ENCODE peak calls at places on chromosomes 11 and 22, in eight cellular contexts. U is cardiac muscle cell; Z is IMR-90; X is Caco-2; V is WERI-Rb-1; D is ovary; O is CD8-positive, alpha-beta T cell; G is endodermal cell. I is an unnamed sample.

GRCh38 chr11:77140231-77140959 is 12.3 kb downstream of the MYO7A start:
- DNase-seq in U (peak; percentile 92), Z (peak; percentile 47), X (no peak), V (peak; percentile 54), D (peak; percentile 87), O (no peak), G (peak; percentile 87), I (peak; percentile 63)

GRCh38 chr11:7571640-7572000 is 57.8 kb downstream of the PPFIBP2 start:
- DNase-seq in U (peak; percentile 78), Z (peak; percentile 69), X (peak; percentile 86), V (peak; percentile 78), D (peak; percentile 78), O (no peak), G (peak; percentile 97), I (peak; percentile 57)

GRCh38 chr22:36435516-36436415 is 45.7 kb downstream of the TXN2 start:
- DNase-seq in U (no peak), Z (no peak), X (peak; percentile 60), V (no peak), D (no peak), O (peak; percentile 77), G (peak; percentile 89), I (no peak)

GRCh38 chr11:13897606-13898276 is 64.8 kb upstream of the SPON1 start:
- DNase-seq in U (no peak), Z (no peak), X (no peak), V (no peak), D (no peak), O (no peak), G (no peak), I (no peak)

GRCh38 chr11:111403021-111403725 is 24.1 kb upstream of the POU2AF1 start:
- DNase-seq in U (no peak), Z (no peak), X (no peak), V (no peak), D (no peak), O (no peak), G (no peak), I (no peak)

GRCh38 chr11:12266943-12267342 is 110.4 kb upstream of the PARVA start:
- DNase-seq in U (no peak), Z (no peak), X (no peak), V (no peak), D (no peak), O (no peak), G (peak; percentile 81), I (no peak)

GRCh38 chr11:121063728-121064127 is 37.3 kb upstream of the TECTA start:
- DNase-seq in U (no peak), Z (no peak), X (peak; percentile 21), V (no peak), D (no peak), O (no peak), G (peak; percentile 42), I (no peak)

GRCh38 chr11:34926101-34926830 is 9.8 kb downstream of the PDHX start:
- DNase-seq in U (peak; percentile 73), Z (peak; percentile 62), X (peak; percentile 47), V (no peak), D (no peak), O (no peak), G (no peak), I (peak; percentile 33)

GRCh38 chr11:133198326-133198725 is 334.0 kb downstream of the OPCML start:
- DNase-seq in U (no peak), Z (no peak), X (no peak), V (no peak), D (no peak), O (no peak), G (no peak), I (no peak)

GRCh38 chr11:61983419-61983818 is 16.0 kb upstream of the FTH1 start:
- DNase-seq in U (no peak), Z (no peak), X (no peak), V (no peak), D (no peak), O (no peak), G (no peak), I (no peak)

GRCh38 chr11:71252434-71252781 is at the start of gene SHANK2:
- DNase-seq in U (no peak), Z (no peak), X (peak; percentile 89), V (peak; percentile 16), D (no peak), O (no peak), G (no peak), I (no peak)

DNA sequence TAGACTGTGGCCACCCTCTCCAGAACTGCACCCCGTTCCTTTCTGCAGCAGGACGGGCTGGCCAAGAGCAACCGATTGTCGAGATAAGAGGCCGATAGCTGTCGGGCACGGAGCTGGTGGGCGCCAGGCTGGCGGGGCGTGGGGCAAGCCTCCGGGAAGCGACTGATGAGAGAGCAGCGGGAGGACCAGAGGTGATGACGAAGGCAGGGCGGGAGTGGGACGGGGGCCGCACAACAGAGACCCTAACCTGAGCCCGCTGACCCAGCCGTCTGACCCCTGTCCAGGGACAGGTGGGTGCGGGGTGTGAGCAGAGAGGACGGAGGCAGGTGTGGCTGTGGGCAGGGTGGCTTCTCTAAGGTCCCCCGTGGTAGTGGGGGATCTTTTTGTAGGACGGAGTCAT is 7.3 kb upstream of the BRSK2 start:
- DNase-seq in U (no peak), Z (no peak), X (no peak), V (no peak), D (peak; percentile 20), O (no peak), G (peak; percentile 53), I (no peak)
- H3K4me3 ChIP-seq in U (no peak overlapping the region), Z (no peak overlapping the region), X (peak overlapping the region; percentile 76), V (peak overlapping the region; percentile 45), D (no peak overlapping the region), O (peak overlapping the region; percentile 83), G (no peak overlapping the region), I (no peak overlapping the region)

GRCh38 chr11:64271339-64272132 is 12.9 kb downstream of the BAD start:
- DNase-seq in U (peak; percentile 97), Z (peak; percentile 92), X (peak; percentile 92), V (peak; percentile 95), D (peak; percentile 93), O (peak; percentile 82), G (peak; percentile 97), I (peak; percentile 94)
- TF ChIP-seq CTCF in U (peak; percentile 5), Z (peak; percentile 11), X (peak; percentile 48), V (peak; percentile 55), D (no peak), O (no peak), G (peak; percentile 54), I (no peak)

DNA sequence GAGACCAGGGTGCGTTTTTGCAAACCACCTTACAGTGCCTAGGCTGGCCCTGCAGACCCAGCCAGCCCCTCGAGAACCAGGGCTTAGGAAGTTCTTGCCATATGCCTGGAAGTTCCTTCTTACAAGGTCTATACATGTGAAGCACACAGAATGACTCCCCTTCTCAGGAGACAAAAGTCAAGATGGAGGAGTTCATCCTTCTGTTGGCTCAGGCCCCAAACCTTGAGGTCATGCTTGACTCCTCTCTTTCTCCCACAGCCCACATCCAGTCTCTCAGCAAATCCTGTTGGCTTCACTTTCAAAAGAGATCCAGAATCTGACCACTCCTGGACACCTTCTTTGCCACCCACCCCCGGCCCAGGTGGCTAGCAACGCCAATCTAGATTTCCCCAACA is 1.7 kb upstream of the CD248 start:
- DNase-seq in U (no peak), Z (no peak), X (no peak), V (no peak), D (no peak), O (no peak), G (no peak), I (peak; percentile 76)
- H3K4me3 ChIP-seq in U (no peak overlapping the region), Z (no peak overlapping the region), X (no peak overlapping the region), V (no peak overlapping the region), D (no peak overlapping the region), O (peak overlapping the region; percentile 24), G (no peak overlapping the region), I (no peak overlapping the region)

DNA sequence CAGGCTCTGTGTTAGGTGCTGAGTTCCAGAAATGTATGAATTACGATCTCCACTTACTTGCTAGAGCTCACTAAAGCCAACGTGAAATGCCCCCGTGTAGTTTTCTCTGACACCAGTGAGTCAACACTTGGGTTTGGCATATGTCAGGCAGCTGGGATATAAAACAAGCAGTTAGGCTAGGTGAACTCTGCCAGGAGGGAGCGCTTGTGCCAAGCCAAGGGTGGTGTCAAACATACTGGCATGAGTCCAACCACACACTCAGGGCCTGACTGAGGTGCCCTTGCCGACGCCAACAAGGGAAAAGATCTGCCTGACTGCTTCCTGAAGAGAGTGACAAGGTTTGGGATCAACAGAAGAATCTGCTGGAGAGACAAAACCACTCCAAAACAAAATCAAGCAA is 167.8 kb upstream of the NARS2 start:
- DNase-seq in U (no peak), Z (peak; percentile 6), X (no peak), V (no peak), D (no peak), O (no peak), G (no peak), I (peak; percentile 18)
- TF ChIP-seq CTCF in U (no peak), Z (no peak), X (no peak), V (no peak), D (no peak), O (no peak), G (no peak), I (no peak)

GRCh38 chr11:66957971-66958231 is 282 bp downstream of the PC start:
- DNase-seq in U (no peak), Z (no peak), X (no peak), V (no peak), D (no peak), O (no peak), G (no peak), I (no peak)

GRCh38 chr11:66958956-66959274 is 732 bp upstream of the PC start:
- DNase-seq in U (no peak), Z (no peak), X (no peak), V (no peak), D (no peak), O (no peak), G (no peak), I (no peak)

GRCh38 chr11:66953431-66953833 is 4.8 kb downstream of the PC start:
- DNase-seq in U (no peak), Z (no peak), X (no peak), V (no peak), D (no peak), O (no peak), G (no peak), I (no peak)

GRCh38 chr11:66958232-66958955 is at the start of gene PC:
- DNase-seq in U (peak; percentile 100), Z (peak; percentile 100), X (peak; percentile 100), V (peak; percentile 100), D (peak; percentile 99), O (peak; percentile 96), G (peak; percentile 100), I (peak; percentile 100)

GRCh38 chr11:66956689-66957290 is 1.4 kb downstream of the PC start:
- DNase-seq in U (peak; percentile 66), Z (peak; percentile 97), X (peak; percentile 59), V (no peak), D (no peak), O (no peak), G (peak; percentile 77), I (peak; percentile 82)
- H3K4me3 ChIP-seq in U (no peak overlapping the region), Z (no peak overlapping the region), X (no peak overlapping the region), V (no peak overlapping the region), D (no peak overlapping the region), O (no peak overlapping the region), G (no peak overlapping the region), I (no peak overlapping the region)